ENCODE peak calls at places on chromosomes 16 and 17, in seven cellular contexts. U, P, Q, H, Z, L and N are unnamed samples.

GRCh38 chr16:2208772-2209171 is 1.9 kb downstream of the BRICD5 start:
- DNase-seq in U (no peak), P (no peak), Q (no peak), H (no peak), Z (no peak), L (no peak), N (no peak)

GRCh38 chr16:76900285-76901263 is 290.4 kb upstream of the MON1B start:
- DNase-seq in U (no peak), P (no peak), Q (no peak), H (no peak), Z (no peak), L (peak), N (no peak)

GRCh38 chr17:38918129-38918913 is 7.1 kb upstream of the LASP1NB start:
- DNase-seq in U (no peak), P (no peak), Q (no peak), H (no peak), Z (no peak), L (no peak), N (no peak)

GRCh38 chr17:39604911-39605491 is 2.7 kb downstream of the NEUROD2 start:
- DNase-seq in U (no peak), P (no peak), Q (no peak), H (no peak), Z (no peak), L (no peak), N (no peak)

GRCh38 chr17:14774774-14775173 is 473.9 kb downstream of the HS3ST3B1 start:
- DNase-seq in U (no peak), P (no peak), Q (no peak), H (no peak), Z (no peak), L (no peak), N (no peak)

GRCh38 chr17:46785696-46786095 is 32.8 kb downstream of the WNT3 start:
- DNase-seq in U (no peak), P (no peak), Q (no peak), H (no peak), Z (no peak), L (no peak), N (no peak)

GRCh38 chr17:12666718-12667117 is 1.0 kb downstream of the MYOCD start:
- DNase-seq in U (no peak), P (no peak), Q (no peak), H (no peak), Z (peak), L (no peak), N (no peak)

GRCh38 chr16:67860589-67861398 is 12.1 kb upstream of the EDC4 start:
- DNase-seq in U (no peak), P (no peak), Q (no peak), H (no peak), Z (peak), L (no peak), N (no peak)

GRCh38 chr17:36674278-36674650 is 72.9 kb downstream of the MRM1 start:
- DNase-seq in U (no peak), P (no peak), Q (no peak), H (no peak), Z (no peak), L (no peak), N (no peak)

GRCh38 chr17:66676421-66676820 is 158.5 kb upstream of the CACNG5 start:
- DNase-seq in U (no peak), P (no peak), Q (no peak), H (no peak), Z (peak), L (no peak), N (no peak)

GRCh38 chr16:25568991-25569390 is 122.8 kb upstream of the HS3ST4 start:
- DNase-seq in U (no peak), P (no peak), Q (no peak), H (no peak), Z (no peak), L (no peak), N (no peak)

GRCh38 chr16:87828071-87828971 is 41.0 kb downstream of the SLC7A5 start:
- DNase-seq in U (no peak), P (no peak), Q (no peak), H (peak), Z (no peak), L (no peak), N (peak)

GRCh38 chr16:77723108-77723514 is 797 bp downstream of the NUDT7 start:
- DNase-seq in U (peak), P (peak), Q (no peak), H (no peak), Z (peak), L (no peak), N (peak)

GRCh38 chr17:5097101-5097834 is 14.4 kb downstream of the ZNF232 start:
- DNase-seq in U (peak), P (peak), Q (peak), H (no peak), Z (no peak), L (no peak), N (peak)

GRCh38 chr17:43713494-43714162 is 45.0 kb downstream of the SOST start:
- DNase-seq in U (no peak), P (no peak), Q (no peak), H (peak), Z (peak), L (peak), N (peak)

GRCh38 chr16:82506734-82507133 is 120.0 kb upstream of the CDH13 start:
- DNase-seq in U (no peak), P (no peak), Q (no peak), H (no peak), Z (no peak), L (no peak), N (no peak)

GRCh38 chr17:73156166-73156840 is 8.5 kb upstream of the SSTR2 start:
- DNase-seq in U (peak), P (peak), Q (peak), H (peak), Z (peak), L (peak), N (peak)

GRCh38 chr17:38421871-38422819 is 6.1 kb upstream of the ARHGAP23 start:
- DNase-seq in U (no peak), P (peak), Q (no peak), H (peak), Z (no peak), L (no peak), N (no peak)

GRCh38 chr17:41455236-41455635 is 11.9 kb downstream of the KRT32 start:
- DNase-seq in U (no peak), P (no peak), Q (no peak), H (no peak), Z (peak), L (no peak), N (no peak)